ENCODE peak calls at places on chromosome 19, in four cellular contexts. One of them, this sample, is unnamed.

GRCh38 chr19:45103200-45103624 is 10.2 kb downstream of the PPP1R37 start:
- DNase-seq in K562: no peak
- DNase-seq in Panc1: no peak
- DNase-seq in HepG2: no peak
- DNase-seq in this sample: no peak

GRCh38 chr19:3250675-3251074 is 26.2 kb downstream of the CELF5 start:
- DNase-seq in K562: peak
- DNase-seq in Panc1: no peak
- DNase-seq in HepG2: peak
- DNase-seq in this sample: peak

GRCh38 chr19:7963566-7963965 is 20.1 kb upstream of the TIMM44 start:
- DNase-seq in K562: no peak
- DNase-seq in Panc1: no peak
- DNase-seq in HepG2: no peak
- DNase-seq in this sample: no peak

GRCh38 chr19:8391274-8392016 is 1.3 kb downstream of the RAB11B start:
- DNase-seq in K562: no peak
- DNase-seq in Panc1: no peak
- DNase-seq in HepG2: no peak
- DNase-seq in this sample: no peak

GRCh38 chr19:51123381-51124186 is 1.1 kb upstream of the SIGLEC9 start:
- DNase-seq in K562: no peak
- DNase-seq in Panc1: no peak
- DNase-seq in HepG2: no peak
- DNase-seq in this sample: no peak

GRCh38 chr19:38993271-38993670 is 17.7 kb upstream of the FBXO17 start:
- DNase-seq in K562: no peak
- DNase-seq in Panc1: no peak
- DNase-seq in HepG2: no peak
- DNase-seq in this sample: no peak

GRCh38 chr19:45200614-45201013 is 22.0 kb downstream of the BLOC1S3 start:
- DNase-seq in K562: no peak
- DNase-seq in Panc1: no peak
- DNase-seq in HepG2: peak
- DNase-seq in this sample: no peak

GRCh38 chr19:55360902-55361301 is 2.2 kb downstream of the GARIN5B start:
- DNase-seq in K562: no peak
- DNase-seq in Panc1: no peak
- DNase-seq in HepG2: no peak
- DNase-seq in this sample: no peak

GRCh38 chr19:3365447-3366103 is 808 bp upstream of the NFIC start:
- DNase-seq in K562: no peak
- DNase-seq in Panc1: no peak
- DNase-seq in HepG2: no peak
- DNase-seq in this sample: peak

GRCh38 chr19:46958542-46958941 is 61.1 kb upstream of the NPAS1 start:
- DNase-seq in K562: no peak
- DNase-seq in Panc1: no peak
- DNase-seq in HepG2: peak
- DNase-seq in this sample: no peak

GRCh38 chr19:48760514-48761221 is 5.3 kb downstream of the FGF21 start:
- DNase-seq in K562: peak
- DNase-seq in Panc1: no peak
- DNase-seq in HepG2: peak
- DNase-seq in this sample: no peak

GRCh38 chr19:40686882-40687524 is 3.4 kb downstream of the NUMBL start:
- DNase-seq in K562: no peak
- DNase-seq in Panc1: no peak
- DNase-seq in HepG2: no peak
- DNase-seq in this sample: no peak

GRCh38 chr19:2756921-2757881 is 17.4 kb upstream of the SLC39A3 start:
- DNase-seq in K562: no peak
- DNase-seq in Panc1: no peak
- DNase-seq in HepG2: no peak
- DNase-seq in this sample: no peak

GRCh38 chr19:17107546-17108452 is 32.2 kb downstream of the MYO9B start:
- DNase-seq in K562: no peak
- DNase-seq in Panc1: peak
- DNase-seq in HepG2: peak
- DNase-seq in this sample: peak

GRCh38 chr19:46791944-46792343 is 3.5 kb upstream of the SLC1A5 start:
- DNase-seq in K562: peak
- DNase-seq in Panc1: no peak
- DNase-seq in HepG2: no peak
- DNase-seq in this sample: no peak

GRCh38 chr19:48608798-48609263 is 2.3 kb downstream of the SPACA4 start:
- DNase-seq in K562: peak
- DNase-seq in Panc1: no peak
- DNase-seq in HepG2: peak
- DNase-seq in this sample: peak

GRCh38 chr19:51664131-51664530 is 17.5 kb upstream of the SIGLEC14 start:
- DNase-seq in K562: no peak
- DNase-seq in Panc1: no peak
- DNase-seq in HepG2: no peak
- DNase-seq in this sample: no peak

GRCh38 chr19:42253245-42254082 is 1.5 kb downstream of the ERF start:
- DNase-seq in K562: peak
- DNase-seq in Panc1: no peak
- DNase-seq in HepG2: peak
- DNase-seq in this sample: no peak

GRCh38 chr19:3509566-3509989 is 3.5 kb downstream of the FZR1 start:
- DNase-seq in K562: no peak
- DNase-seq in Panc1: no peak
- DNase-seq in HepG2: no peak
- DNase-seq in this sample: no peak

GRCh38 chr19:13238891-13239534 is 88.8 kb downstream of the IER2 start:
- DNase-seq in K562: no peak
- DNase-seq in Panc1: no peak
- DNase-seq in HepG2: no peak
- DNase-seq in this sample: no peak

GRCh38 chr19:40517248-40517647 is 50.4 kb downstream of the SPTBN4 start:
- DNase-seq in K562: no peak
- DNase-seq in Panc1: no peak
- DNase-seq in HepG2: no peak
- DNase-seq in this sample: no peak

GRCh38 chr19:55206664-55207500 is 2.4 kb downstream of the PTPRH start:
- DNase-seq in K562: peak
- DNase-seq in Panc1: peak
- DNase-seq in HepG2: peak
- DNase-seq in this sample: peak

GRCh38 chr19:58519087-58519354 is 589 bp downstream of the ZBTB45 start:
- DNase-seq in K562: peak
- DNase-seq in Panc1: no peak
- DNase-seq in HepG2: peak
- DNase-seq in this sample: no peak

GRCh38 chr19:51887522-51888498 is at the start of gene ZNF577:
- DNase-seq in K562: no peak
- DNase-seq in Panc1: no peak
- DNase-seq in HepG2: no peak
- DNase-seq in this sample: no peak

GRCh38 chr19:47230122-47230920 is 678 bp downstream of the BBC3 start:
- DNase-seq in K562: peak
- DNase-seq in Panc1: no peak
- DNase-seq in HepG2: peak
- DNase-seq in this sample: no peak

GRCh38 chr19:12784871-12785430 is 6.3 kb upstream of the JUNB start:
- DNase-seq in K562: no peak
- DNase-seq in Panc1: no peak
- DNase-seq in HepG2: no peak
- DNase-seq in this sample: no peak

GRCh38 chr19:29551774-29552173 is 26.0 kb downstream of the VSTM2B start:
- DNase-seq in K562: no peak
- DNase-seq in Panc1: no peak
- DNase-seq in HepG2: no peak
- DNase-seq in this sample: no peak

GRCh38 chr19:10998045-10998533 is 37.3 kb downstream of the SMARCA4 start:
- DNase-seq in K562: no peak
- DNase-seq in Panc1: no peak
- DNase-seq in HepG2: peak
- DNase-seq in this sample: no peak

GRCh38 chr19:55082023-55082851 is 6.6 kb downstream of the EPS8L1 start:
- DNase-seq in K562: peak
- DNase-seq in Panc1: no peak
- DNase-seq in HepG2: no peak
- DNase-seq in this sample: no peak

GRCh38 chr19:48244289-48244688 is 11.4 kb downstream of the CARD8 start:
- DNase-seq in K562: no peak
- DNase-seq in Panc1: no peak
- DNase-seq in HepG2: no peak
- DNase-seq in this sample: no peak

GRCh38 chr19:10517760-10518443 is 655 bp upstream of the S1PR5 start:
- DNase-seq in K562: peak
- DNase-seq in Panc1: no peak
- DNase-seq in HepG2: no peak
- DNase-seq in this sample: no peak

GRCh38 chr19:16614941-16615340 is 13.1 kb downstream of the MED26 start:
- DNase-seq in K562: no peak
- DNase-seq in Panc1: no peak
- DNase-seq in HepG2: no peak
- DNase-seq in this sample: no peak

GRCh38 chr19:58063712-58064111 is 4.6 kb downstream of the ZNF135 start:
- DNase-seq in K562: no peak
- DNase-seq in Panc1: no peak
- DNase-seq in HepG2: no peak
- DNase-seq in this sample: no peak

GRCh38 chr19:13298565-13299481 is 148.6 kb downstream of the IER2 start:
- DNase-seq in K562: peak
- DNase-seq in Panc1: no peak
- DNase-seq in HepG2: no peak
- DNase-seq in this sample: no peak

GRCh38 chr19:40674291-40674690 is 16.2 kb downstream of the NUMBL start:
- DNase-seq in K562: no peak
- DNase-seq in Panc1: no peak
- DNase-seq in HepG2: no peak
- DNase-seq in this sample: no peak

DNA sequence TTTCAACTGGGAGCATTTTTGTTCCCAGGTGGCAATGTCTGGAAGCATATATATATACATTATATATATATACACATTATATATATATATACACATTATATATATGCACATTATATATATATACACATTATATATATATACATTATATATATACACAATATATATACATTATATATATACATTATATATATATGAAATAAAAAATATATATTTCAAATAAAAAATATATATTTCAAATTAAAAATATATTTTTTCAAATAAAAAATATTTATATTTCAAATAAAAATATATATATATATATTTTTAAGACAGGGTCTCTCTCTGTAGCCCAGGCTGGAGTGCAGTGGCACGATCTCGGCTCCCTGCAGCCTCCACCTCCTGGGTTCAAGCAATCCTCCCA is 61.5 kb downstream of the ADGRE1 start:
- DNase-seq in K562: no peak
- DNase-seq in Panc1: no peak
- DNase-seq in HepG2: no peak
- DNase-seq in this sample: no peak
- TF ChIP-seq SIN3A in K562: no peak
- TF ChIP-seq SIN3A in Panc1: no peak
- TF ChIP-seq SIN3A in HepG2: no peak
- TF ChIP-seq SIN3A in this sample: no peak

GRCh38 chr19:4929186-4929585 is 19.9 kb downstream of the UHRF1 start:
- DNase-seq in K562: no peak
- DNase-seq in Panc1: no peak
- DNase-seq in HepG2: no peak
- DNase-seq in this sample: no peak
- TF ChIP-seq TCF7L2 in K562: no peak
- TF ChIP-seq TCF7L2 in Panc1: no peak
- TF ChIP-seq TCF7L2 in HepG2: no peak
- TF ChIP-seq TCF7L2 in this sample: no peak

GRCh38 chr19:32971012-32971595 is 654 bp downstream of the CEP89 start:
- DNase-seq in K562: no peak
- DNase-seq in Panc1: no peak
- DNase-seq in HepG2: no peak
- DNase-seq in this sample: no peak

GRCh38 chr19:32977269-32977668 is 5.2 kb downstream of the FAAP24 start:
- DNase-seq in K562: no peak
- DNase-seq in Panc1: no peak
- DNase-seq in HepG2: no peak
- DNase-seq in this sample: no peak

GRCh38 chr19:32971715-32972540 is at the start of the genes CEP89 and FAAP24:
- DNase-seq in K562: peak
- DNase-seq in Panc1: peak
- DNase-seq in HepG2: peak
- DNase-seq in this sample: peak

DNA sequence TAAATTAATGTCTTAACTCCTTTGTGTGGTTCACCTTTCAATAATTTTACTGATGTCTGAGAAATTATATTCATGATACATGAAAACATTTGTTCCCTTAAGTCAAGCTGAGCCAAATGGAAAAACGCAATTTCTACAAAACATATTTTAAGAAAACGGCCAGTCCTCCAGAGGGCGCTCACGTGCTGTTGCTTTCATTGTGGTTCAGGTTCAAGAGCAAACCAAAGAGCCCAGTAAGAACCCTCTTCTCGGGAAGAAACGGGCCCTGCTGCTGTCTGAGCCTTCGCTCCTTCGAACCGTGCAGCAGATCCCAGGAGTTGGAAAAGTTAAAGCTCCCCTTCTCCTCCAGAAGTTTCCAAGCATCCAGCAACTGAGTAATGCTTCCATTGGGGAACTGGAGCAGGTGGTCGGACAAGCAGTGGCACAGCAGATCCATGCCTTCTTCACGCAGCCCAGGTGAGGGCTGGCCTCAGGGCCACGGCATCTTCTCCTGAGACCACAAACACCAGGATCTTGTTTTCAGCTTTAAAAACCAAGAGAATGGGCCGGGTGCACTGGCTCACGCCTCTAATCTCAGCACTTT is 4.3 kb downstream of the FAAP24 start:
- DNase-seq in K562: peak
- DNase-seq in Panc1: peak
- DNase-seq in HepG2: peak
- DNase-seq in this sample: peak
- TF ChIP-seq SIN3A in K562: no peak
- TF ChIP-seq SIN3A in Panc1: no peak
- TF ChIP-seq SIN3A in HepG2: no peak
- TF ChIP-seq SIN3A in this sample: no peak

DNA sequence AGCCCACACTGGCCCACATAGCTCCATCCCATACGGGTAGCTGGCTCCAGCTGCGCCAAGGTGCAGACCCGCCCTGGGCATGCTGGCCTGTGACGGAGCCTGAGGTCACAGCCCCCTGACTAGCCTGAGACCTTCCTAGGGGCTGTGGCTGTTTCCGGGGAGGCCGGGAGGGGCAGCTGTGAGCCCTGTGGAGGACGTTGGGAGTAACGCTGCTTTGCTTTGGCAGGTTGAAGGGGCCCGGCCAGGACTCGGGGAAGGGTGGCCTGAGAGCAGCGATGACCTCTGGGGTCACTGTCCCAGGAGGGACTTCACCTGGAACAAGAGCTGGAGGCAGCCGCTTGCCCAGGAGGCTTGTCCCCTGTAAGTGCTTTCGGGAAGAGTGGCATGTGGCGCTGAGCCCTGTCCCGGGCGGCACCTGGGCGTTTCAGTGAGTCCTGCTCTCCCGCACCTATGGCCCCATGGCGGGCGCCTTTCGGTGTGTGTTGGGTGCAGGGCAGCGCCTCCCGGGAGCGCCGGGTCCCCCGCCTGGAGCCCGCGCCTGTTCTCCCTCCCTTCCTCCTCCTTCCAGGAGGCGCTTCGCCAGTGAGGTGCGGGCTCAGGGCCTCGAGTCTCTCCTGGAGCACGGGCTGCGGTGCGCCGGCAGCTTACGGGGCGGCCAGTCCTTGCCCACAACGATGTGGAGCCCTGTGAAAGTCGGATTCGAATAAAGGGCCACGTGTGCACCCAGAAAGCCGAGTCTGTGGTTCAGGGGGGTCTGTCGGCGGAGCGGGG is 1.1 kb upstream of the FAM174C start:
- DNase-seq in K562: no peak
- DNase-seq in Panc1: no peak
- DNase-seq in HepG2: no peak
- DNase-seq in this sample: no peak
- TF ChIP-seq TCF7L2 in K562: no peak
- TF ChIP-seq TCF7L2 in Panc1: no peak
- TF ChIP-seq TCF7L2 in HepG2: no peak
- TF ChIP-seq TCF7L2 in this sample: no peak

This sample was measured in HCT116.